ENCODE peak calls at places on chromosome 14, in seven cellular contexts. N is fibroblast of the aortic adventitia, D is Panc1, H is bronchial epithelial cell, Z is heart left ventricle, Y is endothelial cell, A is psoas muscle. J is an unnamed sample.
A peak's percentile ranks its signal among the peaks of the same experiment; 100 is the strongest.

GRCh38 chr14:73634333-73634833 is 10.4 kb upstream of the DNAL1 start:
- DNase-seq in A (peak; percentile 73), Z (peak; percentile 48), D (no peak), Y (peak; percentile 50), H (peak; percentile 6), N (no peak), J (no peak)

GRCh38 chr14:30874999-30875787 is 834 bp downstream of the COCH start:
- DNase-seq in N (no peak), H (no peak), D (no peak), Y (peak; percentile 21), A (peak; percentile 52), Z (no peak), J (no peak)

GRCh38 chr14:78790262-78790661 is 620.1 kb downstream of the NRXN3 start:
- DNase-seq in A (no peak), D (no peak), N (no peak), Z (no peak), Y (peak; percentile 16), H (peak; percentile 8), J (no peak)

GRCh38 chr14:51319181-51319597 is 79.1 kb downstream of the TMX1 start:
- DNase-seq in H (peak; percentile 29), Y (no peak), D (no peak), N (peak; percentile 45), A (no peak), Z (no peak), J (no peak)

GRCh38 chr14:72383869-72384268 is 451.6 kb downstream of the RGS6 start:
- DNase-seq in Z (no peak), A (no peak), D (no peak), H (no peak), N (no peak), Y (no peak), J (no peak)

GRCh38 chr14:67285876-67286452 is 44.7 kb downstream of the PALS1 start:
- DNase-seq in H (peak; percentile 56), D (no peak), A (no peak), N (peak; percentile 78), Y (no peak), Z (no peak), J (no peak)

GRCh38 chr14:39474416-39474911 is 42.2 kb upstream of the FBXO33 start:
- DNase-seq in Y (no peak), H (no peak), D (no peak), A (no peak), N (no peak), Z (no peak), J (no peak)

GRCh38 chr14:52551696-52552062 is 626 bp downstream of the TXNDC16 start:
- DNase-seq in H (peak; percentile 52), A (no peak), Z (no peak), Y (no peak), N (peak; percentile 52), D (no peak), J (peak; percentile 6)

GRCh38 chr14:103078420-103078749 is 5.6 kb upstream of the LBHD2 start:
- DNase-seq in D (peak; percentile 59), N (peak; percentile 79), Z (peak; percentile 84), A (peak; percentile 87), Y (peak; percentile 66), H (peak; percentile 67), J (peak; percentile 40)

GRCh38 chr14:82740547-82740946 is 1206.9 kb upstream of the SEL1L start:
- DNase-seq in H (no peak), Z (no peak), Y (no peak), A (no peak), D (no peak), N (no peak), J (no peak)

GRCh38 chr14:51020024-51020710 is 74.7 kb downstream of the TRIM9 start:
- DNase-seq in Y (no peak), A (no peak), D (no peak), Z (no peak), N (no peak), H (no peak), J (no peak)

GRCh38 chr14:74574706-74575105 is 37.3 kb downstream of the LTBP2 start:
- DNase-seq in A (peak; percentile 51), Y (no peak), Z (peak; percentile 49), H (no peak), D (no peak), N (no peak), J (no peak)

GRCh38 chr14:23366163-23366921 is 1.4 kb upstream of the EFS start:
- DNase-seq in D (no peak), A (peak; percentile 83), Z (peak; percentile 78), H (peak; percentile 71), N (no peak), Y (peak; percentile 49), J (peak; percentile 38)

GRCh38 chr14:62209287-62209899 is 447.2 kb downstream of the SNAPC1 start:
- DNase-seq in Z (no peak), N (peak; percentile 96), Y (no peak), H (peak; percentile 95), A (no peak), D (no peak), J (peak; percentile 41)

GRCh38 chr14:105935384-105935783 is 409.0 kb downstream of the TMEM121 start:
- DNase-seq in H (no peak), Z (no peak), A (no peak), Y (no peak), N (no peak), D (no peak), J (no peak)

GRCh38 chr14:51704465-51705050 is 52.8 kb downstream of the FRMD6 start:
- DNase-seq in N (no peak), D (no peak), A (no peak), Z (no peak), H (no peak), Y (peak; percentile 6), J (no peak)

GRCh38 chr14:57831981-57832380 is 33.9 kb downstream of the SLC35F4 start:
- DNase-seq in Z (no peak), N (no peak), Y (peak; percentile 11), D (no peak), H (peak; percentile 35), A (no peak), J (no peak)

GRCh38 chr14:69712217-69712565 is 54.8 kb upstream of the SRSF5 start:
- DNase-seq in N (no peak), H (no peak), D (no peak), Y (no peak), A (no peak), Z (no peak), J (no peak)

GRCh38 chr14:69711471-69712216 is 55.3 kb upstream of the SRSF5 start:
- DNase-seq in H (no peak), Y (no peak), A (peak; percentile 71), N (no peak), Z (peak; percentile 69), D (no peak), J (no peak)

GRCh38 chr14:69712637-69713088 is 54.3 kb upstream of the SRSF5 start:
- DNase-seq in D (no peak), Y (no peak), Z (peak; percentile 70), N (no peak), A (peak; percentile 66), H (peak; percentile 78), J (no peak)

GRCh38 chr14:69713976-69714716 is 52.8 kb upstream of the SRSF5 start:
- DNase-seq in Z (no peak), N (no peak), Y (no peak), H (no peak), D (no peak), A (no peak), J (no peak)

DNA sequence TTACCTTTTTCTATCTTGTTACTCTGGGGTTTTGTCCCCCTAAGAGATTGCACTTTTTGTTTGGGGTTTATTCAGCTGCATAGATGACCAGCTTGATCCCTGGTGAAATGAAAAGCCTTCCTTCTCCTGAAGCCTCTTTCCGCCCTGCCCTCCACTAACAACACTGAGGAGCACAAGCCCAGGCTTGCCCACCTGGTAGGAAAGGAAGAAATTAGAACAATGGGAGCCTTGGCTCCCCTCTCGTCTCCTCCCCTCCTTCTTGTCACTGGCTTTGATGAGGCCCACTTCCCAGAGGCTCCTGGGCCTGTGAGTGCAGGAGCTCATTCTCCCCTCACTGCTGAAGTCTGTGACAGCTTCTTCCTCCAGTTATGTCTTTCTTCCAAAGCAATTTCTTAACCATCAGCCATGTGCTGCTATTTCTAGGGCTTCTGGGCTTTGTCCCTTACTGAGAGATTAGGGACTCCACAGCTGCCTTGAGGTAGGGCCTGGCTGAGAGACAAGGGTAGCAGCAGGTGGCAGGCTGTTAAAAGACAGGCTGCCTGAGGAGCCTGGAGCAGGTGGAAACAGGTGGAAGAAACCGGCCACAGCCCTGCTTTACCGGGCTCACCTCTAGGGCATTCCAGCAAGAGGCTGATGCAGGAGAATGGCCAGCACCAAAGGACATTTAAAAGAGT is 53.7 kb upstream of the SRSF5 start:
- DNase-seq in H (peak; percentile 87), N (no peak), A (peak; percentile 48), Z (no peak), D (no peak), Y (no peak), J (no peak)
- TF ChIP-seq CTCF in H (peak; percentile 5), N (no peak), A (peak; percentile 21), Z (no peak), D (no peak), Y (no peak), J (no peak)

DNA sequence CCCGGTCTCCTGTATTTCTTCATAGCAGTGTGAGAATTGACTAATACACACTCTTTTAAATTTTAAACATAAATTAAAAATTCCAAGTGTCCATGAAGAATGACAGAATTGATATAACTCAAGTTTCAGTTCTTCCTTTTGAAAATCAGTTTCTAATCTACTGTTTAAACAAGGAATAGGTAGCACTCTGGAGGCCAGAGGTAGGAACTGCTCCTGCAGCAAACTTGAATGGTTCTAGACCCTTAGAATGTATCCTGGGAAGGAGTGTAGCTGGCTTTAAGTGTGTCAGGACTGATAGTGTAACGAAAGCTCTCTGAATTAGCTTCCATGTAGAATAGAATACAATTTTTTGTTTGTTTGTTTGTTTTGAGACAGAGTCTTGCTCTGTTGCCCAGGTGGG is 76.8 kb downstream of the AKAP6 start:
- DNase-seq in A (no peak), Z (no peak), N (no peak), Y (no peak), D (no peak), H (no peak), J (no peak)
- TF ChIP-seq CTCF in A (no peak), Z (no peak), N (no peak), Y (no peak), D (no peak), H (no peak), J (no peak)

GRCh38 chr14:96245710-96246534 is 10.1 kb upstream of the BDKRB1 start:
- DNase-seq in Y (no peak), A (no peak), D (no peak), H (peak; percentile 68), Z (no peak), N (peak; percentile 82), J (no peak)

GRCh38 chr14:96243785-96244184 is 12.2 kb upstream of the BDKRB1 start:
- DNase-seq in N (no peak), H (no peak), Z (no peak), A (no peak), D (no peak), Y (no peak), J (no peak)

GRCh38 chr14:96249016-96249415 is 7.0 kb upstream of the BDKRB1 start:
- DNase-seq in Y (no peak), Z (no peak), D (no peak), N (peak; percentile 95), H (peak; percentile 66), A (no peak), J (no peak)

GRCh38 chr14:96247031-96247430 is 9.0 kb upstream of the BDKRB1 start:
- DNase-seq in Z (no peak), H (no peak), A (no peak), D (no peak), N (no peak), Y (no peak), J (no peak)

GRCh38 chr14:96246535-96246839 is 9.5 kb upstream of the BDKRB1 start:
- DNase-seq in H (peak; percentile 98), N (peak; percentile 98), Z (no peak), A (no peak), D (no peak), Y (no peak), J (peak; percentile 97)
- TF ChIP-seq CTCF in H (no peak), N (no peak), Z (no peak), A (no peak), D (no peak), Y (no peak), J (no peak)

GRCh38 chr14:45940318-45940717 is 687.3 kb upstream of the MIS18BP1 start:
- DNase-seq in N (no peak), D (no peak), H (peak; percentile 10), A (no peak), Z (no peak), Y (no peak), J (no peak)
- TF ChIP-seq CTCF in N (no peak), D (no peak), H (no peak), A (no peak), Z (no peak), Y (no peak), J (no peak)

J was measured in HFF-Myc.